ENCODE peak calls at places on chromosome 18, in four cellular contexts. F, V, M and T are unnamed samples.

GRCh38 chr18:48894266-48894600 is 56.5 kb downstream of the SMAD7 start:
- DNase-seq in F (no peak), V (no peak), M (no peak), T (no peak)

GRCh38 chr18:24928479-24928878 is 423.5 kb downstream of the ZNF521 start:
- DNase-seq in F (no peak), V (no peak), M (no peak), T (no peak)

GRCh38 chr18:56307354-56307753 is 331.0 kb downstream of the TXNL1 start:
- DNase-seq in F (no peak), V (no peak), M (no peak), T (no peak)

GRCh38 chr18:30967701-30968100 is 74.8 kb downstream of the DSC3 start:
- DNase-seq in F (no peak), V (no peak), M (no peak), T (no peak)

GRCh38 chr18:48129621-48130082 is 199.2 kb upstream of the SMAD2 start:
- DNase-seq in F (no peak), V (no peak), M (no peak), T (no peak)

GRCh38 chr18:23336072-23336471 is 117.0 kb upstream of the RIOK3 start:
- DNase-seq in F (no peak), V (peak; percentile 93), M (no peak), T (no peak)

GRCh38 chr18:45007531-45007930 is 326.8 kb downstream of the SETBP1 start:
- DNase-seq in F (no peak), V (no peak), M (no peak), T (no peak)

GRCh38 chr18:63763831-63764600 is 11.2 kb upstream of the SERPINB7 start:
- DNase-seq in F (no peak), V (no peak), M (no peak), T (no peak)

GRCh38 chr18:6785001-6785400 is 55.5 kb downstream of the ARHGAP28 start:
- DNase-seq in F (no peak), V (no peak), M (no peak), T (no peak)

GRCh38 chr18:4391859-4392258 is 63.2 kb downstream of the DLGAP1 start:
- DNase-seq in F (no peak), V (no peak), M (no peak), T (no peak)

GRCh38 chr18:54690198-54690597 is 99.2 kb downstream of the DYNAP start:
- DNase-seq in F (no peak), V (peak; percentile 55), M (no peak), T (no peak)

GRCh38 chr18:10365021-10365420 is 89.4 kb upstream of the APCDD1 start:
- DNase-seq in F (no peak), V (no peak), M (no peak), T (no peak)

GRCh38 chr18:43760010-43760409 is 482.7 kb upstream of the SYT4 start:
- DNase-seq in F (no peak), V (no peak), M (no peak), T (no peak)

GRCh38 chr18:54388203-54389142 is 30.8 kb downstream of the C18orf54 start:
- DNase-seq in F (peak; percentile 55), V (peak; percentile 89), M (peak; percentile 80), T (peak; percentile 44)

GRCh38 chr18:24063121-24063731 is 48.7 kb downstream of the TTC39C start:
- DNase-seq in F (no peak), V (no peak), M (peak; percentile 21), T (no peak)

GRCh38 chr18:56112013-56112749 is 524.2 kb upstream of the TCF4 start:
- DNase-seq in F (no peak), V (peak; percentile 21), M (no peak), T (no peak)

GRCh38 chr18:3069671-3070433 is 56.9 kb upstream of the LPIN2 start:
- DNase-seq in F (no peak), V (no peak), M (no peak), T (no peak)

GRCh38 chr18:8871484-8871883 is 166.1 kb downstream of the MTCL1 start:
- DNase-seq in F (no peak), V (no peak), M (no peak), T (no peak)

GRCh38 chr18:48781041-48781989 is 169.4 kb downstream of the SMAD7 start:
- DNase-seq in F (no peak), V (peak; percentile 96), M (peak; percentile 92), T (peak; percentile 96)

GRCh38 chr18:44325903-44326650 is 354.6 kb upstream of the SETBP1 start:
- DNase-seq in F (peak; percentile 83), V (peak; percentile 72), M (no peak), T (no peak)

GRCh38 chr18:68181956-68182355 is 533.0 kb downstream of the TMX3 start:
- DNase-seq in F (no peak), V (no peak), M (no peak), T (no peak)

GRCh38 chr18:70135604-70136003 is 69.9 kb downstream of the RTTN start:
- DNase-seq in F (no peak), V (peak; percentile 29), M (no peak), T (no peak)

GRCh38 chr18:49728542-49728941 is 84.8 kb downstream of the ACAA2 start:
- DNase-seq in F (peak; percentile 90), V (peak; percentile 54), M (peak; percentile 35), T (peak; percentile 37)

GRCh38 chr18:76374330-76375281 is 120.4 kb downstream of the ZNF516 start:
- DNase-seq in F (no peak), V (no peak), M (no peak), T (no peak)

GRCh38 chr18:74175658-74176057 is 27.3 kb downstream of the TIMM21 start:
- DNase-seq in F (no peak), V (no peak), M (no peak), T (no peak)

GRCh38 chr18:11366410-11366809 is 217.0 kb upstream of the PIEZO2 start:
- DNase-seq in F (no peak), V (no peak), M (no peak), T (no peak)

GRCh38 chr18:47964086-47964485 is 33.6 kb upstream of the SMAD2 start:
- DNase-seq in F (no peak), V (no peak), M (no peak), T (no peak)

GRCh38 chr18:59446012-59446411 is 86.9 kb upstream of the LMAN1 start:
- DNase-seq in F (no peak), V (no peak), M (no peak), T (no peak)

GRCh38 chr18:10122116-10122515 is 208.3 kb downstream of the VAPA start:
- DNase-seq in F (no peak), V (no peak), M (no peak), T (no peak)

GRCh38 chr18:64165906-64166305 is 17.0 kb upstream of the LINC00305 start:
- DNase-seq in F (no peak), V (no peak), M (no peak), T (no peak)

GRCh38 chr18:48997985-48998831 is 47.4 kb upstream of the SMAD7 start:
- DNase-seq in F (no peak), V (peak; percentile 40), M (peak; percentile 45), T (peak; percentile 38)

GRCh38 chr18:24935008-24935407 is 417.0 kb downstream of the ZNF521 start:
- DNase-seq in F (no peak), V (no peak), M (no peak), T (no peak)

GRCh38 chr18:39839782-39840181 is 2115.3 kb upstream of the PIK3C3 start:
- DNase-seq in F (no peak), V (peak; percentile 13), M (no peak), T (no peak)

GRCh38 chr18:75247601-75248421 is 37.2 kb downstream of the TSHZ1 start:
- DNase-seq in F (no peak), V (peak; percentile 86), M (peak; percentile 6), T (no peak)
- H2AFZ ChIP-seq in F (no peak overlapping the region), V (peak overlapping the region; percentile 83), M (peak overlapping the region; percentile 31), T (peak overlapping the region; percentile 22)

GRCh38 chr18:57856128-57856527 is 53.0 kb upstream of the ATP8B1 start:
- DNase-seq in F (no peak), V (no peak), M (no peak), T (no peak)
- TF ChIP-seq JUN in F (no peak), V (no peak), M (no peak), T (no peak)

GRCh38 chr18:35491689-35492077 is 6.1 kb downstream of the INO80C start:
- DNase-seq in F (no peak), V (peak; percentile 47), M (no peak), T (no peak)
- H2AFZ ChIP-seq in F (no peak overlapping the region), V (peak overlapping the region; percentile 14), M (no peak overlapping the region), T (no peak overlapping the region)

DNA sequence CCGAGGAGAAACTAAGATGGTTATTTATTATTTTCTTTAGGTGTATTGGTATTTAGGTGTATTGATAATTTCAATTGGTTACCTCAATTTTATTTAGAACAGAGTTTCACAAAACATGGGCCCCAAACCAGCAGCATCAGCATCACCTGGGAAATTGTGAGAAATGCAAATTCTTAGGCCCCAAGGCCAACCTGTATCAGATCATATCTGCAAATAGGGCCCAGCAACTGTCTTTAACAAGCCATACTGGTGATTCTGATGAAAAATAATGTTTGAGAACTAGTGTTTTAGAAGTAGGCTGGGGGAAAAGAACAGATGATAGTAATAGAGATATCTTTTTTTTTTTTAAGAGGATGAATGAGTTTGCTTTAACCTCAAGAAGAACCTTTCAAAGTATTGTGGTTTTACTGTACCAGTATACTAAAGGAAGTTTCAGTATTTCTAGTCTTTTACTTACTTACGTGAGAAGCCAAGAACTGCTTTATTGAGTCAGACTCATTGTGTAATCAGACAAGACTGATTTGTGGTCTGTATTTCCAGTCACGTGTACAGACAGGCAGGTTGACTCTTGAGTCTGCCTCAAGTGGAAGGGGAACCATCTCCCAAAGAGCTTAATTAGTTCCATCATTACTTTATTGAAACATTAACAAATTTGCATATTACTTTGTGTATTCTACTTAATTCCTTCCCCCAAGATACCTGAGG is 60.4 kb upstream of the GAREM1 start:
- DNase-seq in F (no peak), V (no peak), M (no peak), T (no peak)
- TF ChIP-seq JUN in F (no peak), V (no peak), M (no peak), T (no peak)

GRCh38 chr18:27843783-27844415 is 333.0 kb downstream of the CDH2 start:
- DNase-seq in F (no peak), V (peak; percentile 85), M (no peak), T (no peak)
- H2AFZ ChIP-seq in F (no peak overlapping the region), V (peak overlapping the region; percentile 10), M (no peak overlapping the region), T (no peak overlapping the region)

DNA sequence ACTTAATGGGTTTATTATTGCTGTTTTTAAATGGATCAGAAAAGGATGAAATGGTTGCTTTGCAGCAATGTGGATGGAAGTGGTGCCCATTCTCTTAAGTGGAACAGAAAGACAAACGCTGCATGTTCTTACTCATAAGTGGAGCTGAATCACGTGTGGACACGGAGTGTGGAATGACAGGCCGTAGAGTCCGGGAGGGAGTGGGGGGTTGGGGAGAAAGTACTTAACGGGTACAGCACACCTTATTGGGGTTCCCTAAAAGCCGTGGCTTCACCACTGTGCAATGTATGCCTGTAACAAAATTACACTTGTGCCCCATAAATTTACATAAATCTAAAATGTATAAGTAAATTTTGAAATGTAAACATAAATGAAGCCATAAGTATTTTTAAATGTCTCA is 64.0 kb upstream of the CTDP1 start:
- DNase-seq in F (no peak), V (no peak), M (no peak), T (no peak)
- TF ChIP-seq JUN in F (no peak), V (no peak), M (no peak), T (no peak)